ENCODE peak calls at places on chromosomes 2 and 18, in ten cellular contexts. One of them, this sample, is unnamed.

GRCh38 chr18:61731169-61731568 is 161.6 kb downstream of the RNF152 start:
- DNase-seq in foreskin fibroblast: peak
- DNase-seq in cardiac muscle cell: peak
- DNase-seq in mucosa of descending colon: no peak
- DNase-seq in CD8-positive, alpha-beta T cell: no peak
- DNase-seq in tibial artery: no peak
- DNase-seq in AG10803: peak
- DNase-seq in mesenchymal stem cell: no peak
- DNase-seq in left ventricle myocardium inferior: no peak
- DNase-seq in coronary artery: no peak
- DNase-seq in this sample: no peak

GRCh38 chr2:1623906-1624445 is 120.3 kb downstream of the PXDN start:
- DNase-seq in foreskin fibroblast: no peak
- DNase-seq in cardiac muscle cell: no peak
- DNase-seq in mucosa of descending colon: no peak
- DNase-seq in CD8-positive, alpha-beta T cell: no peak
- DNase-seq in tibial artery: no peak
- DNase-seq in AG10803: no peak
- DNase-seq in mesenchymal stem cell: no peak
- DNase-seq in left ventricle myocardium inferior: no peak
- DNase-seq in coronary artery: peak
- DNase-seq in this sample: no peak

GRCh38 chr2:58449286-58450010 is 208.3 kb upstream of the FANCL start:
- DNase-seq in foreskin fibroblast: no peak
- DNase-seq in cardiac muscle cell: no peak
- DNase-seq in mucosa of descending colon: no peak
- DNase-seq in CD8-positive, alpha-beta T cell: no peak
- DNase-seq in tibial artery: no peak
- DNase-seq in AG10803: no peak
- DNase-seq in mesenchymal stem cell: no peak
- DNase-seq in left ventricle myocardium inferior: no peak
- DNase-seq in coronary artery: no peak
- DNase-seq in this sample: no peak

GRCh38 chr18:61860302-61860701 is 32.5 kb downstream of the RNF152 start:
- DNase-seq in foreskin fibroblast: no peak
- DNase-seq in cardiac muscle cell: peak
- DNase-seq in mucosa of descending colon: no peak
- DNase-seq in CD8-positive, alpha-beta T cell: no peak
- DNase-seq in tibial artery: no peak
- DNase-seq in AG10803: no peak
- DNase-seq in mesenchymal stem cell: peak
- DNase-seq in left ventricle myocardium inferior: no peak
- DNase-seq in coronary artery: no peak
- DNase-seq in this sample: no peak

GRCh38 chr2:99729104-99729503 is 239.3 kb upstream of the REV1 start:
- DNase-seq in foreskin fibroblast: no peak
- DNase-seq in cardiac muscle cell: peak
- DNase-seq in mucosa of descending colon: no peak
- DNase-seq in CD8-positive, alpha-beta T cell: no peak
- DNase-seq in tibial artery: no peak
- DNase-seq in AG10803: peak
- DNase-seq in mesenchymal stem cell: peak
- DNase-seq in left ventricle myocardium inferior: no peak
- DNase-seq in coronary artery: no peak
- DNase-seq in this sample: no peak

GRCh38 chr2:164538250-164538866 is 82.9 kb downstream of the GRB14 start:
- DNase-seq in foreskin fibroblast: peak
- DNase-seq in cardiac muscle cell: peak
- DNase-seq in mucosa of descending colon: no peak
- DNase-seq in CD8-positive, alpha-beta T cell: no peak
- DNase-seq in tibial artery: no peak
- DNase-seq in AG10803: peak
- DNase-seq in mesenchymal stem cell: peak
- DNase-seq in left ventricle myocardium inferior: no peak
- DNase-seq in coronary artery: no peak
- DNase-seq in this sample: peak

GRCh38 chr2:236674646-236675045 is 105.0 kb downstream of the ACKR3 start:
- DNase-seq in foreskin fibroblast: no peak
- DNase-seq in cardiac muscle cell: no peak
- DNase-seq in mucosa of descending colon: no peak
- DNase-seq in CD8-positive, alpha-beta T cell: no peak
- DNase-seq in tibial artery: no peak
- DNase-seq in AG10803: no peak
- DNase-seq in mesenchymal stem cell: no peak
- DNase-seq in left ventricle myocardium inferior: no peak
- DNase-seq in coronary artery: peak
- DNase-seq in this sample: no peak

GRCh38 chr2:81598437-81598836 is 1293.9 kb upstream of the LRRTM1 start:
- DNase-seq in foreskin fibroblast: no peak
- DNase-seq in cardiac muscle cell: no peak
- DNase-seq in mucosa of descending colon: no peak
- DNase-seq in CD8-positive, alpha-beta T cell: no peak
- DNase-seq in tibial artery: no peak
- DNase-seq in AG10803: no peak
- DNase-seq in mesenchymal stem cell: no peak
- DNase-seq in left ventricle myocardium inferior: no peak
- DNase-seq in coronary artery: no peak
- DNase-seq in this sample: no peak

GRCh38 chr2:101406867-101407266 is 19.6 kb upstream of the CREG2 start:
- DNase-seq in foreskin fibroblast: peak
- DNase-seq in cardiac muscle cell: peak
- DNase-seq in mucosa of descending colon: no peak
- DNase-seq in CD8-positive, alpha-beta T cell: no peak
- DNase-seq in tibial artery: no peak
- DNase-seq in AG10803: peak
- DNase-seq in mesenchymal stem cell: peak
- DNase-seq in left ventricle myocardium inferior: no peak
- DNase-seq in coronary artery: no peak
- DNase-seq in this sample: no peak

GRCh38 chr18:56189615-56190014 is 448.8 kb downstream of the TXNL1 start:
- DNase-seq in foreskin fibroblast: no peak
- DNase-seq in cardiac muscle cell: no peak
- DNase-seq in mucosa of descending colon: no peak
- DNase-seq in CD8-positive, alpha-beta T cell: no peak
- DNase-seq in tibial artery: no peak
- DNase-seq in AG10803: no peak
- DNase-seq in mesenchymal stem cell: no peak
- DNase-seq in left ventricle myocardium inferior: no peak
- DNase-seq in coronary artery: no peak
- DNase-seq in this sample: no peak

GRCh38 chr2:76692896-76693295 is 829.3 kb downstream of the LRRTM4 start:
- DNase-seq in foreskin fibroblast: no peak
- DNase-seq in cardiac muscle cell: no peak
- DNase-seq in mucosa of descending colon: no peak
- DNase-seq in CD8-positive, alpha-beta T cell: no peak
- DNase-seq in tibial artery: no peak
- DNase-seq in AG10803: no peak
- DNase-seq in mesenchymal stem cell: no peak
- DNase-seq in left ventricle myocardium inferior: no peak
- DNase-seq in coronary artery: no peak
- DNase-seq in this sample: no peak

GRCh38 chr2:72094701-72095100 is 53.0 kb downstream of the CYP26B1 start:
- DNase-seq in foreskin fibroblast: no peak
- DNase-seq in cardiac muscle cell: no peak
- DNase-seq in mucosa of descending colon: no peak
- DNase-seq in CD8-positive, alpha-beta T cell: no peak
- DNase-seq in tibial artery: peak
- DNase-seq in AG10803: no peak
- DNase-seq in mesenchymal stem cell: no peak
- DNase-seq in left ventricle myocardium inferior: no peak
- DNase-seq in coronary artery: peak
- DNase-seq in this sample: no peak

GRCh38 chr2:11564864-11565567 is 31.2 kb downstream of the GREB1 start:
- DNase-seq in foreskin fibroblast: no peak
- DNase-seq in cardiac muscle cell: no peak
- DNase-seq in mucosa of descending colon: no peak
- DNase-seq in CD8-positive, alpha-beta T cell: no peak
- DNase-seq in tibial artery: peak
- DNase-seq in AG10803: no peak
- DNase-seq in mesenchymal stem cell: no peak
- DNase-seq in left ventricle myocardium inferior: no peak
- DNase-seq in coronary artery: no peak
- DNase-seq in this sample: no peak

GRCh38 chr2:187580462-187581124 is 26.4 kb upstream of the TFPI start:
- DNase-seq in foreskin fibroblast: peak
- DNase-seq in cardiac muscle cell: peak
- DNase-seq in mucosa of descending colon: no peak
- DNase-seq in CD8-positive, alpha-beta T cell: no peak
- DNase-seq in tibial artery: no peak
- DNase-seq in AG10803: peak
- DNase-seq in mesenchymal stem cell: peak
- DNase-seq in left ventricle myocardium inferior: no peak
- DNase-seq in coronary artery: no peak
- DNase-seq in this sample: peak
- H3K4me3 ChIP-seq in foreskin fibroblast: peak
- H3K4me3 ChIP-seq in cardiac muscle cell: no peak
- H3K4me3 ChIP-seq in mucosa of descending colon: no peak
- H3K4me3 ChIP-seq in CD8-positive, alpha-beta T cell: no peak
- H3K4me3 ChIP-seq in tibial artery: peak
- H3K4me3 ChIP-seq in AG10803: peak
- H3K4me3 ChIP-seq in mesenchymal stem cell: peak
- H3K4me3 ChIP-seq in left ventricle myocardium inferior: peak
- H3K4me3 ChIP-seq in coronary artery: peak
- H3K4me3 ChIP-seq in this sample: no peak

GRCh38 chr2:219514196-219514761 is at the start of gene ASIC4:
- DNase-seq in foreskin fibroblast: peak
- DNase-seq in cardiac muscle cell: peak
- DNase-seq in mucosa of descending colon: peak
- DNase-seq in CD8-positive, alpha-beta T cell: no peak
- DNase-seq in tibial artery: no peak
- DNase-seq in AG10803: no peak
- DNase-seq in mesenchymal stem cell: peak
- DNase-seq in left ventricle myocardium inferior: no peak
- DNase-seq in coronary artery: no peak
- DNase-seq in this sample: peak
- H3K4me3 ChIP-seq in foreskin fibroblast: no peak
- H3K4me3 ChIP-seq in cardiac muscle cell: peak
- H3K4me3 ChIP-seq in mucosa of descending colon: no peak
- H3K4me3 ChIP-seq in CD8-positive, alpha-beta T cell: no peak
- H3K4me3 ChIP-seq in tibial artery: no peak
- H3K4me3 ChIP-seq in AG10803: no peak
- H3K4me3 ChIP-seq in mesenchymal stem cell: no peak
- H3K4me3 ChIP-seq in left ventricle myocardium inferior: peak
- H3K4me3 ChIP-seq in coronary artery: peak
- H3K4me3 ChIP-seq in this sample: peak

GRCh38 chr18:22176622-22177495 is 7.5 kb downstream of the GATA6 start:
- DNase-seq in foreskin fibroblast: no peak
- DNase-seq in cardiac muscle cell: peak
- DNase-seq in mucosa of descending colon: peak
- DNase-seq in CD8-positive, alpha-beta T cell: no peak
- DNase-seq in tibial artery: no peak
- DNase-seq in AG10803: no peak
- DNase-seq in mesenchymal stem cell: peak
- DNase-seq in left ventricle myocardium inferior: peak
- DNase-seq in coronary artery: no peak
- DNase-seq in this sample: no peak

GRCh38 chr18:22175326-22175725 is 5.9 kb downstream of the GATA6 start:
- DNase-seq in foreskin fibroblast: no peak
- DNase-seq in cardiac muscle cell: no peak
- DNase-seq in mucosa of descending colon: no peak
- DNase-seq in CD8-positive, alpha-beta T cell: no peak
- DNase-seq in tibial artery: no peak
- DNase-seq in AG10803: no peak
- DNase-seq in mesenchymal stem cell: no peak
- DNase-seq in left ventricle myocardium inferior: no peak
- DNase-seq in coronary artery: no peak
- DNase-seq in this sample: no peak

GRCh38 chr18:22177496-22177866 is 8.1 kb downstream of the GATA6 start:
- DNase-seq in foreskin fibroblast: no peak
- DNase-seq in cardiac muscle cell: peak
- DNase-seq in mucosa of descending colon: no peak
- DNase-seq in CD8-positive, alpha-beta T cell: no peak
- DNase-seq in tibial artery: no peak
- DNase-seq in AG10803: no peak
- DNase-seq in mesenchymal stem cell: no peak
- DNase-seq in left ventricle myocardium inferior: no peak
- DNase-seq in coronary artery: no peak
- DNase-seq in this sample: no peak

GRCh38 chr18:22174341-22175148 is 5.2 kb downstream of the GATA6 start:
- DNase-seq in foreskin fibroblast: no peak
- DNase-seq in cardiac muscle cell: no peak
- DNase-seq in mucosa of descending colon: no peak
- DNase-seq in CD8-positive, alpha-beta T cell: no peak
- DNase-seq in tibial artery: no peak
- DNase-seq in AG10803: no peak
- DNase-seq in mesenchymal stem cell: no peak
- DNase-seq in left ventricle myocardium inferior: no peak
- DNase-seq in coronary artery: no peak
- DNase-seq in this sample: no peak

DNA sequence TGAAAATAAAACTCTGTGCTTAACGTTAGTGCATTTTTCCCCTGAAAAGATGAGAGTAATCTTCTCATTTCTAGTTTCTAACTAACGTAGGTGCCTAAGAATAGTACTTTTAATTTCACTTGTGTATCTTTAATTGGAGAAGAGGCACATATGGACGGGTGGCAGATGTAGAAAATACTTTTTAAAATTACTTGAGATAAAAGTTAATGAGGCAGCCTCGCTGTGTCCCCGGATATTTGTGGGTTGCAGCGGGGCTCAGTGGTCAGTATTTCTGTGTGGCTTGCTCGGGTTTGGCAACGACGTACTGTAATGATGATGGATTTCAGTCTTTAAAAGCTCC is 6.9 kb downstream of the GATA6 start:
- DNase-seq in foreskin fibroblast: no peak
- DNase-seq in cardiac muscle cell: no peak
- DNase-seq in mucosa of descending colon: no peak
- DNase-seq in CD8-positive, alpha-beta T cell: no peak
- DNase-seq in tibial artery: no peak
- DNase-seq in AG10803: no peak
- DNase-seq in mesenchymal stem cell: no peak
- DNase-seq in left ventricle myocardium inferior: no peak
- DNase-seq in coronary artery: no peak
- DNase-seq in this sample: no peak
- H3K4me3 ChIP-seq in foreskin fibroblast: no peak
- H3K4me3 ChIP-seq in cardiac muscle cell: peak
- H3K4me3 ChIP-seq in mucosa of descending colon: no peak
- H3K4me3 ChIP-seq in CD8-positive, alpha-beta T cell: no peak
- H3K4me3 ChIP-seq in tibial artery: peak
- H3K4me3 ChIP-seq in AG10803: peak
- H3K4me3 ChIP-seq in mesenchymal stem cell: no peak
- H3K4me3 ChIP-seq in left ventricle myocardium inferior: peak
- H3K4me3 ChIP-seq in coronary artery: peak
- H3K4me3 ChIP-seq in this sample: no peak

GRCh38 chr2:46067501-46068292 is 229.5 kb upstream of the EPAS1 start:
- DNase-seq in foreskin fibroblast: peak
- DNase-seq in cardiac muscle cell: peak
- DNase-seq in mucosa of descending colon: no peak
- DNase-seq in CD8-positive, alpha-beta T cell: no peak
- DNase-seq in tibial artery: no peak
- DNase-seq in AG10803: peak
- DNase-seq in mesenchymal stem cell: peak
- DNase-seq in left ventricle myocardium inferior: no peak
- DNase-seq in coronary artery: no peak
- DNase-seq in this sample: no peak
- H3K4me3 ChIP-seq in foreskin fibroblast: no peak
- H3K4me3 ChIP-seq in cardiac muscle cell: no peak
- H3K4me3 ChIP-seq in mucosa of descending colon: no peak
- H3K4me3 ChIP-seq in CD8-positive, alpha-beta T cell: no peak
- H3K4me3 ChIP-seq in tibial artery: no peak
- H3K4me3 ChIP-seq in AG10803: peak
- H3K4me3 ChIP-seq in mesenchymal stem cell: no peak
- H3K4me3 ChIP-seq in left ventricle myocardium inferior: no peak
- H3K4me3 ChIP-seq in coronary artery: no peak
- H3K4me3 ChIP-seq in this sample: no peak

This sample was measured in Jurkat, Clone E6-1.